ENCODE peak calls at places on chromosome 3, in four cellular contexts. One of them, this sample, is unnamed. For H3K4me1, the result is how much of the 10 kb centered on the place peaks cover.

GRCh38 chr3:49813497-49814174 is at the start of gene UBA7:
- DNase-seq in IMR-90: peak
- DNase-seq in H1: no peak
- DNase-seq in HCT116: no peak
- DNase-seq in this sample: no peak

GRCh38 chr3:152778001-152778400 is 56.9 kb upstream of the P2RY1 start:
- DNase-seq in IMR-90: no peak
- DNase-seq in H1: no peak
- DNase-seq in HCT116: no peak
- DNase-seq in this sample: no peak

GRCh38 chr3:15295506-15295905 is 36.9 kb downstream of the SH3BP5 start:
- DNase-seq in IMR-90: no peak
- DNase-seq in H1: no peak
- DNase-seq in HCT116: no peak
- DNase-seq in this sample: no peak

GRCh38 chr3:166367947-166368533 is 530.8 kb upstream of the BCHE start:
- DNase-seq in IMR-90: no peak
- DNase-seq in H1: no peak
- DNase-seq in HCT116: no peak
- DNase-seq in this sample: no peak

GRCh38 chr3:145903472-145904013 is 257.4 kb downstream of the PLOD2 start:
- DNase-seq in IMR-90: no peak
- DNase-seq in H1: no peak
- DNase-seq in HCT116: no peak
- DNase-seq in this sample: no peak

GRCh38 chr3:71391361-71391760 is 192.2 kb downstream of the FOXP1 start:
- DNase-seq in IMR-90: no peak
- DNase-seq in H1: no peak
- DNase-seq in HCT116: no peak
- DNase-seq in this sample: no peak

GRCh38 chr3:169510378-169510777 is 153.1 kb downstream of the MECOM start:
- DNase-seq in IMR-90: no peak
- DNase-seq in H1: no peak
- DNase-seq in HCT116: no peak
- DNase-seq in this sample: no peak

GRCh38 chr3:189353318-189353958 is 181.7 kb downstream of the TPRG1 start:
- DNase-seq in IMR-90: no peak
- DNase-seq in H1: no peak
- DNase-seq in HCT116: peak
- DNase-seq in this sample: peak

GRCh38 chr3:41075958-41076357 is 123.3 kb upstream of the CTNNB1 start:
- DNase-seq in IMR-90: no peak
- DNase-seq in H1: no peak
- DNase-seq in HCT116: no peak
- DNase-seq in this sample: no peak

GRCh38 chr3:45186871-45187270 is 39.2 kb downstream of the TMEM158 start:
- DNase-seq in IMR-90: no peak
- DNase-seq in H1: no peak
- DNase-seq in HCT116: no peak
- DNase-seq in this sample: no peak

GRCh38 chr3:45187597-45188210 is 38.4 kb downstream of the TMEM158 start:
- DNase-seq in IMR-90: no peak
- DNase-seq in H1: no peak
- DNase-seq in HCT116: no peak
- DNase-seq in this sample: no peak

GRCh38 chr3:45191424-45191823 is 34.7 kb downstream of the TMEM158 start:
- DNase-seq in IMR-90: no peak
- DNase-seq in H1: no peak
- DNase-seq in HCT116: no peak
- DNase-seq in this sample: no peak

GRCh38 chr3:45191924-45192417 is 34.1 kb downstream of the TMEM158 start:
- DNase-seq in IMR-90: no peak
- DNase-seq in H1: no peak
- DNase-seq in HCT116: no peak
- DNase-seq in this sample: no peak

DNA sequence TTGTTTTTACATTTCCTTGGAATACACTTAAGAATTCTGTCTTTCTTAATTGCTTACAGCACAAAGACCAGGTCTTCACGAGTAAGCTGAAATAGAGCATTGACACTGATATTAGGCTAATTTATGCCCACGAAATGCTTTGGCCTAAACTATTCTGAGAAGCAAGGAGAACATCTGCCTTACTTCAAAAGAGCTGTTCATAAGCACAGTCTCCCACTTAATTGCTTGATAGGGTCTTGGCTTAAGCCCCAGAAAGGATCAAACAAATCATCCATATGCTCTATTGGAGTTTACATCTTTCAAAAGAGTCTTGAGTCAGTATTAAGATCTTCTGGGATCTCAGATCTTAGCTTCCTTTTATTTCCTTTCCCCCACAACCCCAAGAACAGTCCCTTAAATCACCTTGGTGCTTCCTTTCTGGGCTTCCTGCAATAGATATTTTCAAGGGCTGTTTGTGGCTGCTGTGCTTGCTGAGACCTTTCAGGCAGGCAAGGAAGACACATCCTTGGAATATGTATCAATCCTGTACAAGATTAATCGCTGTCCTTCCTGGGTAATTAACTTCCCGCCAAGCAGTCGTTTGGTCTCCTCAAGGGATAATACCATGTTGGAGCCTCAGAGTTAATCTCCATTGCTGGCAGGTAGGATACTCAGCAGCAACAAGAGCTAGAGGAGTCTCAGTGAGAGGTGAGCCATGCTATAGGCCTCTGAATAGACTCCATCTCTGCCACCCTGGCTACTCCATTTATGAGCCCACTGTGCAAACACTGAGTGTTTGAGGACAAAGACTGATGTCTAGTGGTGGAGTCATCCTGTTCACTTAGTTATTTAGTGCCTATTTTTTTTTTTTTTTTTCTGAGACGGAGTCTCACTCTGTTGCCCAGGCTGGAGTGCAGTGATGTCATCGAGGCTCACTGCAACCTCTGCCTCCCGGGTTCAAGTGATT is 37.1 kb downstream of the TMEM158 start:
- DNase-seq in IMR-90: peak
- DNase-seq in H1: no peak
- DNase-seq in HCT116: no peak
- DNase-seq in this sample: no peak
- TF ChIP-seq RAD21 in IMR-90: no peak
- TF ChIP-seq RAD21 in H1: no peak
- TF ChIP-seq RAD21 in HCT116: no peak
- TF ChIP-seq RAD21 in this sample: no peak

GRCh38 chr3:58018892-58019291 is 10.7 kb downstream of the FLNB start:
- DNase-seq in IMR-90: no peak
- DNase-seq in H1: no peak
- DNase-seq in HCT116: no peak
- DNase-seq in this sample: no peak
- H3K4me3 ChIP-seq in IMR-90: no peak
- H3K4me3 ChIP-seq in H1: no peak
- H3K4me3 ChIP-seq in HCT116: no peak
- H3K4me3 ChIP-seq in this sample: peak

GRCh38 chr3:168091299-168091852 is 4.3 kb downstream of the GOLIM4 start:
- DNase-seq in IMR-90: no peak
- DNase-seq in H1: no peak
- DNase-seq in HCT116: no peak
- DNase-seq in this sample: no peak

GRCh38 chr3:168093790-168094189 is 1.9 kb downstream of the GOLIM4 start:
- DNase-seq in IMR-90: no peak
- DNase-seq in H1: no peak
- DNase-seq in HCT116: no peak
- DNase-seq in this sample: no peak

GRCh38 chr3:168093229-168093628 is 2.5 kb downstream of the GOLIM4 start:
- DNase-seq in IMR-90: no peak
- DNase-seq in H1: no peak
- DNase-seq in HCT116: no peak
- DNase-seq in this sample: no peak

GRCh38 chr3:168090306-168091085 is 5.2 kb downstream of the GOLIM4 start:
- DNase-seq in IMR-90: peak
- DNase-seq in H1: no peak
- DNase-seq in HCT116: no peak
- DNase-seq in this sample: no peak

DNA sequence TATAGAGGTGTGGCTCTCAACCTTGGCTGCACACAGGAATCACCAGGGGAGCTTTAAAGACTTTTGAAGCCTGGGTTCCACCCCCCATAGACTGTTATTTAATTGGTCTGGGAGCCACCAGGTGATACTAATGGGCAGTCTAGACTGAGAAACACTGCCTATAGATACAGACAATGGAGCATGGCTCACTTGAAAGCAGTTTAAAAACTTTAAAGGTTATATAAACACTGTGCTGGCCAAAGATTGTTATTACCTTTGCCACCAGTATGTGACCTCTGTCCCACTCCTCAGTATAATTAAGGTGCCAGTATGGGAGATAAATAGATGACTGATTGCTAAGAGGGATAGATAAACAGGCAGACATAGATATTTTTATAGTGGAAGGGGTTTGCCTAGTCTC is 3.8 kb downstream of the GOLIM4 start:
- DNase-seq in IMR-90: no peak
- DNase-seq in H1: no peak
- DNase-seq in HCT116: no peak
- DNase-seq in this sample: no peak
- H3K4me1 ChIP-seq in IMR-90: under half
- H3K4me1 ChIP-seq in H1: under half
- H3K4me1 ChIP-seq in HCT116: under half
- H3K4me1 ChIP-seq in this sample: half or more

GRCh38 chr3:107981471-107982111 is 109.2 kb downstream of the CD47 start:
- DNase-seq in IMR-90: no peak
- DNase-seq in H1: no peak
- DNase-seq in HCT116: no peak
- DNase-seq in this sample: no peak
- TF ChIP-seq RAD21 in IMR-90: no peak
- TF ChIP-seq RAD21 in H1: no peak
- TF ChIP-seq RAD21 in HCT116: no peak
- TF ChIP-seq RAD21 in this sample: no peak

This sample was measured in A549.